ENCODE peak calls at places on chromosomes 6 and 20, in ten cellular contexts. E is NAMALWA; K is adrenal gland; G is psoas muscle; X is astrocyte of the cerebellum; A is GDM1; C is GM04503; I is CD4-positive, alpha-beta memory T cell; M is left ventricle myocardium inferior; P is GM04504. R is an unnamed sample.

GRCh38 chr6:32460528-32460927 is 20.8 kb downstream of the HLA-DRA start:
- DNase-seq in E (no peak), K (no peak), G (no peak), X (no peak), A (no peak), C (no peak), I (no peak), M (no peak), P (no peak), R (no peak)

GRCh38 chr6:46906776-46907175 is 15.0 kb downstream of the ADGRF5 start:
- DNase-seq in E (no peak), K (no peak), G (no peak), X (no peak), A (no peak), C (no peak), I (no peak), M (no peak), P (no peak), R (no peak)

GRCh38 chr20:62576815-62577214 is 65.5 kb upstream of the SLCO4A1 start:
- DNase-seq in E (no peak), K (no peak), G (no peak), X (no peak), A (no peak), C (no peak), I (no peak), M (no peak), P (no peak), R (no peak)

GRCh38 chr20:4814696-4815252 is 93.1 kb downstream of the PRND start:
- DNase-seq in E (peak), K (no peak), G (no peak), X (no peak), A (peak), C (no peak), I (no peak), M (peak), P (no peak), R (no peak)

GRCh38 chr6:42911171-42912021 is 4.5 kb upstream of the PTCRA start:
- DNase-seq in E (no peak), K (no peak), G (no peak), X (no peak), A (no peak), C (no peak), I (no peak), M (no peak), P (no peak), R (no peak)

GRCh38 chr6:25111782-25112181 is 167.4 kb upstream of the CARMIL1 start:
- DNase-seq in E (no peak), K (no peak), G (no peak), X (no peak), A (no peak), C (no peak), I (no peak), M (no peak), P (no peak), R (no peak)

GRCh38 chr20:49446808-49447207 is 35.7 kb downstream of the KCNB1 start:
- DNase-seq in E (no peak), K (peak), G (peak), X (no peak), A (peak), C (no peak), I (no peak), M (peak), P (no peak), R (peak)

GRCh38 chr6:6978731-6979130 is 129.0 kb upstream of the RREB1 start:
- DNase-seq in E (no peak), K (no peak), G (no peak), X (no peak), A (no peak), C (no peak), I (no peak), M (no peak), P (no peak), R (no peak)

GRCh38 chr6:24255676-24256075 is 102.2 kb downstream of the DCDC2 start:
- DNase-seq in E (peak), K (no peak), G (no peak), X (no peak), A (no peak), C (no peak), I (no peak), M (no peak), P (no peak), R (no peak)

GRCh38 chr6:96542702-96543101 is 20.2 kb upstream of the FHL5 start:
- DNase-seq in E (peak), K (no peak), G (no peak), X (no peak), A (no peak), C (no peak), I (peak), M (no peak), P (no peak), R (no peak)

GRCh38 chr6:112139052-112139451 is 51.7 kb downstream of the FAM229B start:
- DNase-seq in E (no peak), K (no peak), G (no peak), X (no peak), A (no peak), C (no peak), I (no peak), M (no peak), P (no peak), R (no peak)

GRCh38 chr6:90420495-90420894 is 123.9 kb upstream of the BACH2 start:
- DNase-seq in E (no peak), K (no peak), G (no peak), X (no peak), A (no peak), C (no peak), I (no peak), M (no peak), P (no peak), R (no peak)

R was measured in cardiac septum.